ENCODE peak calls at places on chromosomes 16 and 17, in five cellular contexts. One of them, this sample, is unnamed.

GRCh38 chr17:17661134-17661533 is 20.1 kb upstream of the RAI1 start:
- DNase-seq in left ventricle myocardium inferior: no peak
- DNase-seq in Caco-2: no peak
- DNase-seq in osteoblast: no peak
- DNase-seq in adrenal gland: no peak
- DNase-seq in this sample: no peak

GRCh38 chr17:16875662-16876061 is 96.3 kb downstream of the TNFRSF13B start:
- DNase-seq in left ventricle myocardium inferior: no peak
- DNase-seq in Caco-2: no peak
- DNase-seq in osteoblast: no peak
- DNase-seq in adrenal gland: peak
- DNase-seq in this sample: no peak

GRCh38 chr16:24357511-24357910 is 101.4 kb downstream of the CACNG3 start:
- DNase-seq in left ventricle myocardium inferior: no peak
- DNase-seq in Caco-2: no peak
- DNase-seq in osteoblast: no peak
- DNase-seq in adrenal gland: no peak
- DNase-seq in this sample: no peak

GRCh38 chr17:8611135-8611534 is 19.4 kb downstream of the MYH10 start:
- DNase-seq in left ventricle myocardium inferior: no peak
- DNase-seq in Caco-2: no peak
- DNase-seq in osteoblast: no peak
- DNase-seq in adrenal gland: no peak
- DNase-seq in this sample: no peak

GRCh38 chr16:3509470-3509928 is 8.7 kb downstream of the CLUAP1 start:
- DNase-seq in left ventricle myocardium inferior: no peak
- DNase-seq in Caco-2: no peak
- DNase-seq in osteoblast: no peak
- DNase-seq in adrenal gland: no peak
- DNase-seq in this sample: peak

GRCh38 chr17:20008242-20009051 is 712 bp upstream of the SPECC1 start:
- DNase-seq in left ventricle myocardium inferior: peak
- DNase-seq in Caco-2: peak
- DNase-seq in osteoblast: no peak
- DNase-seq in adrenal gland: no peak
- DNase-seq in this sample: no peak

GRCh38 chr16:14514967-14515366 is 115.1 kb downstream of the PARN start:
- DNase-seq in left ventricle myocardium inferior: no peak
- DNase-seq in Caco-2: no peak
- DNase-seq in osteoblast: no peak
- DNase-seq in adrenal gland: no peak
- DNase-seq in this sample: no peak

GRCh38 chr17:49739662-49740271 is 24.2 kb downstream of the FAM117A start:
- DNase-seq in left ventricle myocardium inferior: peak
- DNase-seq in Caco-2: no peak
- DNase-seq in osteoblast: no peak
- DNase-seq in adrenal gland: peak
- DNase-seq in this sample: peak

GRCh38 chr16:27355610-27356009 is 41.8 kb downstream of the IL4R start:
- DNase-seq in left ventricle myocardium inferior: peak
- DNase-seq in Caco-2: peak
- DNase-seq in osteoblast: no peak
- DNase-seq in adrenal gland: peak
- DNase-seq in this sample: no peak

GRCh38 chr17:4806770-4807533 is at the start of gene PLD2:
- DNase-seq in left ventricle myocardium inferior: peak
- DNase-seq in Caco-2: peak
- DNase-seq in osteoblast: peak
- DNase-seq in adrenal gland: peak
- DNase-seq in this sample: peak

GRCh38 chr17:33099906-33100305 is 108.3 kb downstream of the SPACA3 start:
- DNase-seq in left ventricle myocardium inferior: no peak
- DNase-seq in Caco-2: no peak
- DNase-seq in osteoblast: no peak
- DNase-seq in adrenal gland: no peak
- DNase-seq in this sample: no peak

GRCh38 chr17:1474402-1475189 is 17.9 kb downstream of the MYO1C start:
- DNase-seq in left ventricle myocardium inferior: no peak
- DNase-seq in Caco-2: no peak
- DNase-seq in osteoblast: no peak
- DNase-seq in adrenal gland: no peak
- DNase-seq in this sample: peak

GRCh38 chr17:78300962-78301820 is 58.7 kb downstream of the SOCS3 start:
- DNase-seq in left ventricle myocardium inferior: no peak
- DNase-seq in Caco-2: no peak
- DNase-seq in osteoblast: peak
- DNase-seq in adrenal gland: no peak
- DNase-seq in this sample: no peak

GRCh38 chr16:30637952-30638351 is 12.8 kb upstream of the PRR14 start:
- DNase-seq in left ventricle myocardium inferior: no peak
- DNase-seq in Caco-2: peak
- DNase-seq in osteoblast: no peak
- DNase-seq in adrenal gland: no peak
- DNase-seq in this sample: no peak

GRCh38 chr17:8304181-8304910 is 5.7 kb upstream of the ARHGEF15 start:
- DNase-seq in left ventricle myocardium inferior: no peak
- DNase-seq in Caco-2: peak
- DNase-seq in osteoblast: no peak
- DNase-seq in adrenal gland: no peak
- DNase-seq in this sample: no peak

GRCh38 chr16:69106491-69107291 is 1.2 kb downstream of the HAS3 start:
- DNase-seq in left ventricle myocardium inferior: no peak
- DNase-seq in Caco-2: peak
- DNase-seq in osteoblast: peak
- DNase-seq in adrenal gland: no peak
- DNase-seq in this sample: no peak

GRCh38 chr17:83200746-83201145 is 121.3 kb downstream of the METRNL start:
- DNase-seq in left ventricle myocardium inferior: peak
- DNase-seq in Caco-2: no peak
- DNase-seq in osteoblast: peak
- DNase-seq in adrenal gland: peak
- DNase-seq in this sample: no peak

GRCh38 chr16:74556375-74556922 is 50.5 kb downstream of the GLG1 start:
- DNase-seq in left ventricle myocardium inferior: no peak
- DNase-seq in Caco-2: no peak
- DNase-seq in osteoblast: peak
- DNase-seq in adrenal gland: no peak
- DNase-seq in this sample: no peak

GRCh38 chr16:58128721-58129096 is 472 bp downstream of the CFAP20 start:
- DNase-seq in left ventricle myocardium inferior: peak
- DNase-seq in Caco-2: no peak
- DNase-seq in osteoblast: no peak
- DNase-seq in adrenal gland: no peak
- DNase-seq in this sample: no peak

GRCh38 chr17:65055708-65056638 is 567 bp downstream of the GNA13 start:
- DNase-seq in left ventricle myocardium inferior: peak
- DNase-seq in Caco-2: peak
- DNase-seq in osteoblast: peak
- DNase-seq in adrenal gland: peak
- DNase-seq in this sample: no peak

GRCh38 chr17:41705271-41705991 is 6.7 kb upstream of the GAST start:
- DNase-seq in left ventricle myocardium inferior: no peak
- DNase-seq in Caco-2: no peak
- DNase-seq in osteoblast: peak
- DNase-seq in adrenal gland: peak
- DNase-seq in this sample: no peak

GRCh38 chr17:15744885-15745284 is 12.8 kb downstream of the TBC1D26 start:
- DNase-seq in left ventricle myocardium inferior: no peak
- DNase-seq in Caco-2: no peak
- DNase-seq in osteoblast: no peak
- DNase-seq in adrenal gland: no peak
- DNase-seq in this sample: no peak

GRCh38 chr16:66426112-66427035 is 721 bp upstream of the BEAN1 start:
- DNase-seq in left ventricle myocardium inferior: no peak
- DNase-seq in Caco-2: no peak
- DNase-seq in osteoblast: no peak
- DNase-seq in adrenal gland: no peak
- DNase-seq in this sample: no peak

GRCh38 chr17:10177921-10178788 is 20.3 kb downstream of the GAS7 start:
- DNase-seq in left ventricle myocardium inferior: no peak
- DNase-seq in Caco-2: no peak
- DNase-seq in osteoblast: peak
- DNase-seq in adrenal gland: no peak
- DNase-seq in this sample: no peak

GRCh38 chr17:36133629-36134259 is 30.1 kb downstream of the CCL4 start:
- DNase-seq in left ventricle myocardium inferior: no peak
- DNase-seq in Caco-2: no peak
- DNase-seq in osteoblast: no peak
- DNase-seq in adrenal gland: no peak
- DNase-seq in this sample: no peak

DNA sequence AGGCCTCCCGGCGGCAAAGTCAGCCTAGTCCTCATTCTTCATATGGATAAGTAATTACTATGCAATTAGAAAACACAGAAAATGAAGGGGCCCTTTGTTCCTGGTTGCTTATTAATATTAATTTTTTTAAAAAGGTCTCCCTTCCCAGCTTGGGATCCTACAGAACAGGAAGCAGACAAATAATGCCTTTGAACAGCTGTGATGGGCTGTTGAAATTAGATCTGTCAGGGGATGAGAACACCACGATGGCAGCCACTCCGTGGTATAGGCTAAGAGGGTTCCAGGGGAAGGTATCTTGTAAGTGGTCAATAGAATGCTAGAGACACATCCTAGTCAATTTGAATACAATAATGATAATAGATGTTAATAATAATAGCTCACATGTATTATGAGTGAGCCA is 83.1 kb downstream of the CCDC182 start:
- DNase-seq in left ventricle myocardium inferior: no peak
- DNase-seq in Caco-2: no peak
- DNase-seq in osteoblast: no peak
- DNase-seq in adrenal gland: no peak
- DNase-seq in this sample: no peak
- H3K4me3 ChIP-seq in left ventricle myocardium inferior: peak
- H3K4me3 ChIP-seq in Caco-2: no peak
- H3K4me3 ChIP-seq in osteoblast: no peak
- H3K4me3 ChIP-seq in adrenal gland: no peak
- H3K4me3 ChIP-seq in this sample: no peak

GRCh38 chr17:60392042-60392844 is at the start of gene USP32:
- DNase-seq in left ventricle myocardium inferior: peak
- DNase-seq in Caco-2: peak
- DNase-seq in osteoblast: peak
- DNase-seq in adrenal gland: peak
- DNase-seq in this sample: peak
- TF ChIP-seq CTCF in left ventricle myocardium inferior: peak
- TF ChIP-seq CTCF in Caco-2: peak
- TF ChIP-seq CTCF in osteoblast: peak
- TF ChIP-seq CTCF in adrenal gland: peak
- TF ChIP-seq CTCF in this sample: peak

GRCh38 chr16:49756971-49757743 is 98.8 kb downstream of the ZNF423 start:
- DNase-seq in left ventricle myocardium inferior: no peak
- DNase-seq in Caco-2: no peak
- DNase-seq in osteoblast: peak
- DNase-seq in adrenal gland: no peak
- DNase-seq in this sample: no peak

GRCh38 chr16:49755716-49756115 is 100.2 kb downstream of the ZNF423 start:
- DNase-seq in left ventricle myocardium inferior: no peak
- DNase-seq in Caco-2: no peak
- DNase-seq in osteoblast: peak
- DNase-seq in adrenal gland: no peak
- DNase-seq in this sample: no peak

GRCh38 chr16:49755291-49755611 is 100.7 kb downstream of the ZNF423 start:
- DNase-seq in left ventricle myocardium inferior: no peak
- DNase-seq in Caco-2: peak
- DNase-seq in osteoblast: peak
- DNase-seq in adrenal gland: no peak
- DNase-seq in this sample: no peak

GRCh38 chr16:49757744-49758069 is 98.2 kb downstream of the ZNF423 start:
- DNase-seq in left ventricle myocardium inferior: no peak
- DNase-seq in Caco-2: no peak
- DNase-seq in osteoblast: no peak
- DNase-seq in adrenal gland: no peak
- DNase-seq in this sample: no peak

DNA sequence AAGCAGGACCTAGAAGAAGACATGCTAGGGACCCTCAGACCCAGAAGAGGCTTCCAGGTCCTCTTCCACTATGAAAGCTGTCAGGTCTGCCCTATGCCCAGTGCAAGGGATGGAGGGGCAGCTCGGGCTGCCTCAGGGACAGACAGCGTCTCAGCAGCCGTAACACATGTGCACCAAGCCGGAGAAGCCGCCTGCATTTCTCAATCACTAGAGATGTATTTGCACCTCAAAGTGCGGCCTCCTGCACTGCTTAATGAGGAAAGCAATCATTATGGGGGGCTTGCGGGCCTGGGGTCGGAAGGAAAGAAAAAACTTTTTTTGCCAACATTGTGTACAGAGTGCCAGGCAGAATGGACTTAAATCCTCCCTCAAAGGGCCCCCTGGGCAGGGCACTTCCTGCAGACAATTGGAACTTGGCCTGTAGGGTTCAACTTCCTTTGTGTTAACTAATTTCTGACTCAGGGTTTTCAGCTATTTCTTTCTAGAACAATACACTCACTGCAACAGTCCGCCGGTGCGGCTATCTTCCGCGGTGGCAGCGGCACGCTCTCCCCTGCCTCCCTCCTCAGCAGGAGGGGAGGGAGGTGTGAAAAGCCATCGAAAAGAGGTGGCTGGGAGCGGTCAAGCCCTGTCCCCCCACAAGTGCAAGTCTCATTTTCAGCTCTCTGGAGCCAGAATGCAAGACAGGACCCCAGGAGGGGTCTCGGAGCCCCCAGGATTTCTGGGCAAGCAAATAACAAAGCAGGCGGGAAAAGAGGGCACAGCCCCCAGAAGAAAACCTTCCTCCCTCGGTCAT is 101.2 kb downstream of the ZNF423 start:
- DNase-seq in left ventricle myocardium inferior: peak
- DNase-seq in Caco-2: no peak
- DNase-seq in osteoblast: peak
- DNase-seq in adrenal gland: peak
- DNase-seq in this sample: no peak
- H3K4me3 ChIP-seq in left ventricle myocardium inferior: peak
- H3K4me3 ChIP-seq in Caco-2: peak
- H3K4me3 ChIP-seq in osteoblast: peak
- H3K4me3 ChIP-seq in adrenal gland: no peak
- H3K4me3 ChIP-seq in this sample: no peak

DNA sequence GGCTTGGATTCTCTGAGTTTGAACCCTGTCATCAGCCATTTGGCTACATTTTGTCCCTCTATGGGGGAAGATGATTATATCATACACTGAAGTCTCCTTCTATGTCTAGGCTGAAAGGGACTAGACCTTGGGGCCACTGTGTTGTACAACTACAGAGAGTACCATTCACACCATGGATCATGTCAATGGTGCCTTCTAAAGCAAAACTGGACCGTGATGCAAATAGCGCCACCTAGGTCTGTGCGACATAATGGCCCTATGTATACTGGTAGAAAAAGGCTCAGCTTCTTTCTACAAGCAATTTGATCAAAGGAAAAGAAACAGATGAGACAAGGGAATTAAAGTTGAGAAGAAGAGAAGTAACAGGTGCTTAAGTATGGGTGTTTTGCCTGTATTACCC is 100.7 kb downstream of the LYRM1 start:
- DNase-seq in left ventricle myocardium inferior: no peak
- DNase-seq in Caco-2: peak
- DNase-seq in osteoblast: no peak
- DNase-seq in adrenal gland: peak
- DNase-seq in this sample: no peak
- TF ChIP-seq CTCF in left ventricle myocardium inferior: peak
- TF ChIP-seq CTCF in Caco-2: peak
- TF ChIP-seq CTCF in osteoblast: peak
- TF ChIP-seq CTCF in adrenal gland: peak
- TF ChIP-seq CTCF in this sample: peak